ENCODE peak calls at places on chromosomes 3 and 15, in four cellular contexts. One of them, this sample, is unnamed.

GRCh38 chr3:80213076-80213475 is 445.3 kb upstream of the ROBO1 start:
- DNase-seq in lower lobe of right lung: no peak
- DNase-seq in tibial nerve: no peak
- DNase-seq in A673: peak; percentile 6
- DNase-seq in this sample: no peak

GRCh38 chr3:141239551-141240281 is 8.1 kb downstream of the PXYLP1 start:
- DNase-seq in lower lobe of right lung: no peak
- DNase-seq in tibial nerve: no peak
- DNase-seq in A673: no peak
- DNase-seq in this sample: no peak

GRCh38 chr3:123154346-123154985 is 47.3 kb upstream of the SEC22A start:
- DNase-seq in lower lobe of right lung: no peak
- DNase-seq in tibial nerve: peak; percentile 32
- DNase-seq in A673: no peak
- DNase-seq in this sample: peak; percentile 78

GRCh38 chr3:64109438-64109837 is 86.1 kb upstream of the PSMD6 start:
- DNase-seq in lower lobe of right lung: no peak
- DNase-seq in tibial nerve: no peak
- DNase-seq in A673: no peak
- DNase-seq in this sample: no peak

GRCh38 chr3:186342197-186342596 is 19.8 kb downstream of the DGKG start:
- DNase-seq in lower lobe of right lung: no peak
- DNase-seq in tibial nerve: peak; percentile 40
- DNase-seq in A673: no peak
- DNase-seq in this sample: no peak

GRCh38 chr3:17120115-17120514 is 235.4 kb downstream of the PLCL2 start:
- DNase-seq in lower lobe of right lung: no peak
- DNase-seq in tibial nerve: no peak
- DNase-seq in A673: no peak
- DNase-seq in this sample: no peak

GRCh38 chr15:45522931-45523331 is 376 bp upstream of the SLC30A4 start:
- DNase-seq in lower lobe of right lung: no peak
- DNase-seq in tibial nerve: peak; percentile 22
- DNase-seq in A673: peak; percentile 19
- DNase-seq in this sample: peak; percentile 87

GRCh38 chr15:89632563-89633430 is 22.5 kb downstream of the KIF7 start:
- DNase-seq in lower lobe of right lung: no peak
- DNase-seq in tibial nerve: no peak
- DNase-seq in A673: no peak
- DNase-seq in this sample: peak; percentile 48

GRCh38 chr3:38140326-38141172 is 2.1 kb downstream of the MYD88 start:
- DNase-seq in lower lobe of right lung: peak; percentile 24
- DNase-seq in tibial nerve: no peak
- DNase-seq in A673: no peak
- DNase-seq in this sample: no peak

GRCh38 chr3:16388850-16389411 is 123.9 kb downstream of the OXNAD1 start:
- DNase-seq in lower lobe of right lung: no peak
- DNase-seq in tibial nerve: no peak
- DNase-seq in A673: no peak
- DNase-seq in this sample: no peak

GRCh38 chr3:44890258-44890657 is 15.8 kb downstream of the TGM4 start:
- DNase-seq in lower lobe of right lung: no peak
- DNase-seq in tibial nerve: no peak
- DNase-seq in A673: no peak
- DNase-seq in this sample: no peak

GRCh38 chr3:29955413-29955812 is 651.0 kb upstream of the TGFBR2 start:
- DNase-seq in lower lobe of right lung: no peak
- DNase-seq in tibial nerve: no peak
- DNase-seq in A673: no peak
- DNase-seq in this sample: no peak

GRCh38 chr15:40594429-40594836 is 384 bp downstream of the KNL1 start:
- DNase-seq in lower lobe of right lung: peak; percentile 73
- DNase-seq in tibial nerve: no peak
- DNase-seq in A673: peak; percentile 77
- DNase-seq in this sample: peak; percentile 88

GRCh38 chr3:37183976-37184375 is 9.6 kb upstream of the LRRFIP2 start:
- DNase-seq in lower lobe of right lung: no peak
- DNase-seq in tibial nerve: peak; percentile 9
- DNase-seq in A673: no peak
- DNase-seq in this sample: no peak

GRCh38 chr3:40620151-40620550 is 95.4 kb downstream of the ZNF621 start:
- DNase-seq in lower lobe of right lung: no peak
- DNase-seq in tibial nerve: no peak
- DNase-seq in A673: no peak
- DNase-seq in this sample: no peak

GRCh38 chr15:57036352-57036751 is 117.9 kb downstream of the TCF12 start:
- DNase-seq in lower lobe of right lung: no peak
- DNase-seq in tibial nerve: no peak
- DNase-seq in A673: peak; percentile 37
- DNase-seq in this sample: no peak

GRCh38 chr3:178845446-178846118 is 226.0 kb downstream of the ZMAT3 start:
- DNase-seq in lower lobe of right lung: no peak
- DNase-seq in tibial nerve: no peak
- DNase-seq in A673: no peak
- DNase-seq in this sample: no peak

GRCh38 chr3:161559177-161559998 is 62.8 kb downstream of the OTOL1 start:
- DNase-seq in lower lobe of right lung: no peak
- DNase-seq in tibial nerve: no peak
- DNase-seq in A673: peak; percentile 75
- DNase-seq in this sample: no peak

GRCh38 chr15:66701422-66702034 is 508 bp upstream of the SMAD6 start:
- DNase-seq in lower lobe of right lung: peak; percentile 70
- DNase-seq in tibial nerve: no peak
- DNase-seq in A673: peak; percentile 84
- DNase-seq in this sample: peak; percentile 91

GRCh38 chr15:65305144-65305758 is 774 bp downstream of the RNU5B-1 start:
- DNase-seq in lower lobe of right lung: no peak
- DNase-seq in tibial nerve: no peak
- DNase-seq in A673: no peak
- DNase-seq in this sample: no peak
- H3K4me3 ChIP-seq in lower lobe of right lung: peak overlapping the region; percentile 63
- H3K4me3 ChIP-seq in tibial nerve: peak overlapping the region; percentile 49
- H3K4me3 ChIP-seq in A673: no peak overlapping the region
- H3K4me3 ChIP-seq in this sample: no peak overlapping the region

DNA sequence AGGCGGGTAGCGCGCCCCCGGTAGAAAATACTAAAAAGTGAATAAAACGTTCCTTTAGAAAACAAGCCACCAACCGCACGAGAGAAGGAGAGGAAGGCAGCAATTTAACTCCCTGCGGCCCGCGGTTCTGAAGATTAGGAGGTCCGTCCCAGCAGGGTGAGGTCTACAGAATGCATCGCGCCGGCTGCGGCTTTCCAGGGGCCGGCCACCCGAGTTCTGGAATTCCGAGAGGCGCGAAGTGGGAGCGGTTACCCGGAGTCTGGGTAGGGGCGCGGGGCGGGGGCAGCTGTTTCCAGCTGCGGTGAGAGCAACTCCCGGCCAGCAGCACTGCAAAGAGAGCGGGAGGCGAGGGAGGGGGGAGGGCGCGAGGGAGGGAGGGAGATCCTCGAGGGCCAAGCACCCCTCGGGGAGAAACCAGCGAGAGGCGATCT is 318.6 kb downstream of the FGF12 start:
- DNase-seq in lower lobe of right lung: no peak
- DNase-seq in tibial nerve: no peak
- DNase-seq in A673: no peak
- DNase-seq in this sample: no peak
- H3K4me3 ChIP-seq in lower lobe of right lung: peak overlapping the region; percentile 53
- H3K4me3 ChIP-seq in tibial nerve: peak overlapping the region; percentile 26
- H3K4me3 ChIP-seq in A673: peak overlapping the region; percentile 70
- H3K4me3 ChIP-seq in this sample: no peak overlapping the region

DNA sequence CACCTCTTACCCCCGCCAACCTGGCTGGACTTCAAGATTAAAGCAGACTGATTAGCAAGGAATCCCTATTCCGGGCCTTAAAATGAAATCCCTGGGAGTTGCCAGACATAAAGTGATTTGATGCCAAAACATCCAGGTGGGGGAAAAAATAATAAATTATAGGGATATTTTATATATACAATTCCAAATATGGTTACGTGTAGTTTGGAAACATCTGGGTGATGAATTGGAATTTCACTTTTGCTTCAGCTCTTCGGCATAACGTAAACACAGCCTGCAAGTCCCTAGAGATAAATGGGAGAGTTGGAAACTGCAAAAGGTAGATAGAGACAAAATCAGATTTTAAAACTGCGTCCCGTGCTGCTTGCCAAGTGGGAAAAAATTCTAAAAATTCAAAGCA is 545.5 kb upstream of the MDFIC2 start:
- DNase-seq in lower lobe of right lung: no peak
- DNase-seq in tibial nerve: no peak
- DNase-seq in A673: no peak
- DNase-seq in this sample: no peak
- H3K4me3 ChIP-seq in lower lobe of right lung: no peak overlapping the region
- H3K4me3 ChIP-seq in tibial nerve: no peak overlapping the region
- H3K4me3 ChIP-seq in A673: no peak overlapping the region
- H3K4me3 ChIP-seq in this sample: no peak overlapping the region

GRCh38 chr3:31968391-31968926 is 12.6 kb downstream of the OSBPL10 start:
- DNase-seq in lower lobe of right lung: no peak
- DNase-seq in tibial nerve: no peak
- DNase-seq in A673: peak; percentile 67
- DNase-seq in this sample: no peak
- H3K4me3 ChIP-seq in lower lobe of right lung: no peak overlapping the region
- H3K4me3 ChIP-seq in tibial nerve: no peak overlapping the region
- H3K4me3 ChIP-seq in A673: no peak overlapping the region
- H3K4me3 ChIP-seq in this sample: no peak overlapping the region